ENCODE peak calls at places on chromosomes 7 and 10, in six cellular contexts. C, L, Z, R, A and M are unnamed samples.

GRCh38 chr10:16756561-16757221 is 60.5 kb downstream of the RSU1 start:
- DNase-seq in C (no peak), L (no peak), Z (no peak), R (no peak), A (no peak), M (no peak)

GRCh38 chr7:122304996-122305421 is 459 bp upstream of the FEZF1 start:
- DNase-seq in C (no peak), L (no peak), Z (no peak), R (no peak), A (no peak), M (no peak)

GRCh38 chr10:21519327-21519933 is 6.1 kb downstream of the SKIDA1 start:
- DNase-seq in C (no peak), L (no peak), Z (no peak), R (no peak), A (no peak), M (no peak)

GRCh38 chr10:81600185-81600584 is 274.8 kb upstream of the NRG3 start:
- DNase-seq in C (no peak), L (no peak), Z (no peak), R (no peak), A (no peak), M (no peak)

GRCh38 chr7:5709347-5709950 is 72.0 kb downstream of the RNF216 start:
- DNase-seq in C (no peak), L (no peak), Z (no peak), R (no peak), A (no peak), M (no peak)

GRCh38 chr10:35362701-35363350 is 26.5 kb downstream of the CCNY start:
- DNase-seq in C (no peak), L (no peak), Z (no peak), R (no peak), A (no peak), M (no peak)

GRCh38 chr10:112379635-112380296 is 5.8 kb downstream of the ACSL5 start:
- DNase-seq in C (no peak), L (no peak), Z (no peak), R (no peak), A (no peak), M (no peak)

GRCh38 chr10:78255796-78256638 is 222.4 kb downstream of the RPS24 start:
- DNase-seq in C (no peak), L (no peak), Z (peak; percentile 29), R (peak; percentile 52), A (peak; percentile 25), M (no peak)

GRCh38 chr10:86648706-86649426 is 5.5 kb upstream of the OPN4 start:
- DNase-seq in C (no peak), L (no peak), Z (peak; percentile 30), R (no peak), A (no peak), M (no peak)

GRCh38 chr7:3899559-3899991 is 598.5 kb downstream of the SDK1 start:
- DNase-seq in C (no peak), L (no peak), Z (no peak), R (no peak), A (no peak), M (no peak)

GRCh38 chr7:76513817-76514799 is 3.8 kb downstream of the UPK3B start:
- DNase-seq in C (no peak), L (no peak), Z (no peak), R (no peak), A (no peak), M (no peak)

GRCh38 chr10:71771204-71771603 is 2.1 kb downstream of the VSIR start:
- DNase-seq in C (no peak), L (no peak), Z (no peak), R (no peak), A (no peak), M (no peak)

GRCh38 chr10:103711351-103711994 is 143.9 kb downstream of the SH3PXD2A start:
- DNase-seq in C (no peak), L (no peak), Z (no peak), R (no peak), A (no peak), M (no peak)

GRCh38 chr7:140831724-140832123 is 93.0 kb downstream of the BRAF start:
- DNase-seq in C (no peak), L (no peak), Z (no peak), R (no peak), A (no peak), M (no peak)

GRCh38 chr7:31000161-31000693 is 36.5 kb downstream of the GHRHR start:
- DNase-seq in C (no peak), L (no peak), Z (no peak), R (no peak), A (no peak), M (no peak)

GRCh38 chr10:88999629-89000028 is 9.0 kb downstream of the FAS start:
- DNase-seq in C (no peak), L (no peak), Z (no peak), R (no peak), A (no peak), M (no peak)

GRCh38 chr7:151129141-151129835 is 38.2 kb downstream of the GBX1 start:
- DNase-seq in C (no peak), L (no peak), Z (no peak), R (no peak), A (no peak), M (no peak)

GRCh38 chr10:110151467-110151866 is 55.9 kb upstream of the MXI1 start:
- DNase-seq in C (no peak), L (no peak), Z (no peak), R (peak; percentile 60), A (no peak), M (no peak)

GRCh38 chr7:29230871-29231345 is 36.3 kb downstream of the CHN2 start:
- DNase-seq in C (no peak), L (no peak), Z (no peak), R (no peak), A (no peak), M (no peak)

GRCh38 chr10:62264702-62265436 is 3.8 kb downstream of the RTKN2 start:
- DNase-seq in C (no peak), L (no peak), Z (no peak), R (no peak), A (no peak), M (no peak)

GRCh38 chr7:143002106-143002505 is 24.8 kb downstream of the OR9A2 start:
- DNase-seq in C (no peak), L (no peak), Z (no peak), R (no peak), A (no peak), M (no peak)

GRCh38 chr10:43074409-43074808 is 2.5 kb upstream of the RET start:
- DNase-seq in C (no peak), L (no peak), Z (no peak), R (peak; percentile 15), A (no peak), M (no peak)

GRCh38 chr7:45695249-45695995 is 121.3 kb downstream of the ADCY1 start:
- DNase-seq in C (no peak), L (no peak), Z (no peak), R (no peak), A (no peak), M (no peak)

GRCh38 chr10:132543916-132544743 is 6.5 kb downstream of the INPP5A start:
- DNase-seq in C (no peak), L (no peak), Z (no peak), R (no peak), A (no peak), M (no peak)

GRCh38 chr10:80461208-80462183 is 7.4 kb downstream of the TSPAN14 start:
- DNase-seq in C (no peak), L (no peak), Z (no peak), R (no peak), A (no peak), M (no peak)

GRCh38 chr7:132771301-132771730 is 195.0 kb upstream of the PLXNA4 start:
- DNase-seq in C (peak; percentile 22), L (no peak), Z (no peak), R (no peak), A (no peak), M (no peak)